ENCODE peak calls at places on chromosomes 16 and 17, in seven cellular contexts. T, X, H, E, P, N and R are unnamed samples.
A peak's percentile ranks its signal among the peaks of the same experiment; 100 is the strongest.

GRCh38 chr17:57121308-57122042 is 36.4 kb downstream of the AKAP1 start:
- DNase-seq in T (no peak), X (no peak), H (no peak), E (no peak), P (no peak), N (peak; percentile 26), R (no peak)

GRCh38 chr17:73630531-73630930 is 13.7 kb downstream of the SDK2 start:
- DNase-seq in T (no peak), X (no peak), H (no peak), E (no peak), P (no peak), N (no peak), R (no peak)

GRCh38 chr17:48944519-48945260 is at the start of gene SNF8:
- DNase-seq in T (peak; percentile 90), X (peak; percentile 95), H (peak; percentile 91), E (peak; percentile 84), P (peak; percentile 93), N (peak; percentile 82), R (peak; percentile 95)

GRCh38 chr17:40534431-40535189 is 30.7 kb downstream of the CCR7 start:
- DNase-seq in T (no peak), X (no peak), H (no peak), E (no peak), P (peak; percentile 46), N (no peak), R (no peak)

GRCh38 chr16:721765-722481 is 977 bp downstream of the ANTKMT start:
- DNase-seq in T (no peak), X (no peak), H (no peak), E (no peak), P (peak; percentile 68), N (no peak), R (no peak)

GRCh38 chr16:2229091-2229490 is 5.7 kb downstream of the E4F1 start:
- DNase-seq in T (no peak), X (no peak), H (no peak), E (no peak), P (no peak), N (no peak), R (no peak)

GRCh38 chr17:65121916-65122821 is 15.0 kb upstream of the RGS9 start:
- DNase-seq in T (no peak), X (no peak), H (no peak), E (no peak), P (no peak), N (no peak), R (no peak)

GRCh38 chr17:73798111-73798748 is 154.0 kb upstream of the SDK2 start:
- DNase-seq in T (peak; percentile 92), X (peak; percentile 35), H (no peak), E (no peak), P (no peak), N (peak; percentile 94), R (peak; percentile 34)

GRCh38 chr17:77464988-77465357 is 324.2 kb downstream of the SEC14L1 start:
- DNase-seq in T (no peak), X (no peak), H (no peak), E (no peak), P (no peak), N (no peak), R (no peak)

GRCh38 chr16:67961551-67961957 is 6.9 kb downstream of the SLC12A4 start:
- DNase-seq in T (peak; percentile 96), X (peak; percentile 89), H (no peak), E (no peak), P (no peak), N (no peak), R (peak; percentile 94)

GRCh38 chr17:73430848-73431247 is 119.0 kb upstream of the CDC42EP4 start:
- DNase-seq in T (no peak), X (peak; percentile 29), H (no peak), E (no peak), P (no peak), N (peak; percentile 14), R (no peak)

GRCh38 chr17:37702605-37703004 is 42.3 kb downstream of the HNF1B start:
- DNase-seq in T (no peak), X (peak; percentile 59), H (no peak), E (no peak), P (no peak), N (peak; percentile 90), R (no peak)

GRCh38 chr16:15775209-15775608 is 81.6 kb downstream of the MYH11 start:
- DNase-seq in T (no peak), X (no peak), H (no peak), E (no peak), P (no peak), N (no peak), R (no peak)

GRCh38 chr16:56950881-56951771 is 10.6 kb upstream of the CETP start:
- DNase-seq in T (no peak), X (peak; percentile 37), H (peak; percentile 46), E (no peak), P (peak; percentile 65), N (no peak), R (peak; percentile 57)

GRCh38 chr16:50202926-50203624 is 50.0 kb downstream of the TENT4B start:
- DNase-seq in T (no peak), X (peak; percentile 57), H (no peak), E (peak; percentile 63), P (no peak), N (peak; percentile 91), R (peak; percentile 43)

GRCh38 chr16:31273676-31274075 is 13.9 kb downstream of the ITGAM start:
- DNase-seq in T (no peak), X (no peak), H (no peak), E (no peak), P (no peak), N (no peak), R (no peak)

GRCh38 chr16:62038646-62039045 is 2.4 kb upstream of the CDH8 start:
- DNase-seq in T (no peak), X (no peak), H (no peak), E (no peak), P (no peak), N (no peak), R (no peak)

GRCh38 chr16:11263737-11264136 is 5.4 kb downstream of the TNP2 start:
- DNase-seq in T (no peak), X (no peak), H (peak; percentile 68), E (no peak), P (peak; percentile 55), N (no peak), R (no peak)

GRCh38 chr17:61768405-61768804 is 94.9 kb downstream of the BRIP1 start:
- DNase-seq in T (no peak), X (no peak), H (no peak), E (no peak), P (no peak), N (no peak), R (no peak)

GRCh38 chr16:19659554-19659953 is 58.5 kb downstream of the KNOP1 start:
- DNase-seq in T (no peak), X (no peak), H (no peak), E (no peak), P (no peak), N (no peak), R (no peak)

GRCh38 chr17:74201250-74201649 is 2.2 kb upstream of the RPL38 start:
- DNase-seq in T (no peak), X (peak; percentile 64), H (no peak), E (no peak), P (no peak), N (no peak), R (peak; percentile 61)

GRCh38 chr16:54166342-54166865 is 120.2 kb downstream of the IRX3 start:
- DNase-seq in T (no peak), X (no peak), H (no peak), E (no peak), P (no peak), N (no peak), R (no peak)

GRCh38 chr17:21523482-21524210 is 147.5 kb downstream of the KCNJ12 start:
- DNase-seq in T (no peak), X (no peak), H (no peak), E (no peak), P (no peak), N (no peak), R (no peak)

GRCh38 chr17:37848690-37849616 is 75.3 kb upstream of the TBC1D3K start:
- DNase-seq in T (no peak), X (no peak), H (no peak), E (no peak), P (no peak), N (peak; percentile 90), R (no peak)

GRCh38 chr16:30407794-30408534 is 558 bp downstream of the ZNF771 start:
- DNase-seq in T (no peak), X (no peak), H (no peak), E (no peak), P (no peak), N (no peak), R (no peak)

GRCh38 chr16:14405611-14406537 is 224.2 kb downstream of the PARN start:
- DNase-seq in T (peak; percentile 78), X (peak; percentile 55), H (no peak), E (no peak), P (no peak), N (no peak), R (peak; percentile 74)

GRCh38 chr16:89140401-89140800 is 31.1 kb upstream of the CDH15 start:
- DNase-seq in T (no peak), X (no peak), H (no peak), E (no peak), P (peak; percentile 33), N (no peak), R (no peak)
- H3K4me3 ChIP-seq in T (no peak overlapping the region), X (no peak overlapping the region), H (no peak overlapping the region), E (no peak overlapping the region), P (no peak overlapping the region), N (no peak overlapping the region), R (no peak overlapping the region)

GRCh38 chr17:17874478-17874877 is 37.7 kb upstream of the SREBF1 start:
- DNase-seq in T (no peak), X (no peak), H (no peak), E (no peak), P (no peak), N (peak; percentile 68), R (no peak)
- H3K4me1 ChIP-seq in T (peaks cover 4% of the 10 kb centered on the region), X (no peaks in the 10 kb centered on the region), H (no peaks in the 10 kb centered on the region), E (peaks cover 26% of the 10 kb centered on the region), P (no peaks in the 10 kb centered on the region), N (peaks cover 26% of the 10 kb centered on the region), R (peaks cover 3% of the 10 kb centered on the region)

GRCh38 chr17:81928497-81929252 is 1.1 kb upstream of the MAFG start:
- DNase-seq in T (no peak), X (no peak), H (no peak), E (no peak), P (no peak), N (no peak), R (peak; percentile 56)
- H3K4me3 ChIP-seq in T (peak overlapping the region; percentile 96), X (peak overlapping the region; percentile 36), H (no peak overlapping the region), E (peak overlapping the region; percentile 2), P (peak overlapping the region; percentile 41), N (peak overlapping the region; percentile 60), R (no peak overlapping the region)

GRCh38 chr17:83193336-83194188 is 114.2 kb downstream of the METRNL start:
- DNase-seq in T (no peak), X (no peak), H (no peak), E (peak; percentile 11), P (peak; percentile 38), N (peak; percentile 51), R (no peak)

GRCh38 chr17:83194189-83194565 is 114.8 kb downstream of the METRNL start:
- DNase-seq in T (peak; percentile 45), X (no peak), H (no peak), E (peak; percentile 9), P (peak; percentile 29), N (no peak), R (peak; percentile 42)

GRCh38 chr17:83196088-83196765 is 116.8 kb downstream of the METRNL start:
- DNase-seq in T (no peak), X (no peak), H (no peak), E (no peak), P (peak; percentile 40), N (peak; percentile 46), R (peak; percentile 2)

GRCh38 chr17:83195330-83196087 is 116.1 kb downstream of the METRNL start:
- DNase-seq in T (no peak), X (no peak), H (no peak), E (no peak), P (peak; percentile 42), N (no peak), R (no peak)

GRCh38 chr17:83194761-83195329 is 115.4 kb downstream of the METRNL start:
- DNase-seq in T (no peak), X (no peak), H (no peak), E (peak; percentile 12), P (peak; percentile 43), N (no peak), R (no peak)
- H3K4me1 ChIP-seq in T (no peaks in the 10 kb centered on the region), X (no peaks in the 10 kb centered on the region), H (peaks cover 27% of the 10 kb centered on the region), E (peaks cover 2% of the 10 kb centered on the region), P (peaks cover 22% of the 10 kb centered on the region), N (peaks cover 32% of the 10 kb centered on the region), R (no peaks in the 10 kb centered on the region)